ENCODE peak calls at places on chromosomes 3 and 15, in six cellular contexts. One of them, this sample, is unnamed.

GRCh38 chr3:156233875-156234274 is 113.5 kb downstream of the KCNAB1 start:
- DNase-seq in HepG2: no peak
- DNase-seq in K562: no peak
- DNase-seq in SK-N-SH: no peak
- DNase-seq in GM12878: no peak
- DNase-seq in HCT116: no peak
- DNase-seq in this sample: no peak

GRCh38 chr3:107660316-107660976 is 137.7 kb downstream of the BBX start:
- DNase-seq in HCT116: peak; percentile 19
- DNase-seq in SK-N-SH: peak; percentile 12
- DNase-seq in GM12878: no peak
- DNase-seq in K562: no peak
- DNase-seq in HepG2: peak; percentile 39
- DNase-seq in this sample: peak; percentile 56

GRCh38 chr15:67753901-67754300 is 71.4 kb upstream of the SKOR1 start:
- DNase-seq in GM12878: no peak
- DNase-seq in K562: no peak
- DNase-seq in SK-N-SH: no peak
- DNase-seq in HCT116: no peak
- DNase-seq in HepG2: no peak
- DNase-seq in this sample: no peak

GRCh38 chr15:41795996-41796395 is 21.7 kb downstream of the MAPKBP1 start:
- DNase-seq in SK-N-SH: no peak
- DNase-seq in HCT116: no peak
- DNase-seq in GM12878: no peak
- DNase-seq in K562: no peak
- DNase-seq in HepG2: no peak
- DNase-seq in this sample: no peak

GRCh38 chr3:75951941-75952340 is 166.6 kb upstream of the ZNF717 start:
- DNase-seq in GM12878: no peak
- DNase-seq in K562: no peak
- DNase-seq in SK-N-SH: no peak
- DNase-seq in HCT116: no peak
- DNase-seq in HepG2: no peak
- DNase-seq in this sample: no peak

GRCh38 chr3:56758539-56758981 is 43.2 kb downstream of the ARHGEF3 start:
- DNase-seq in GM12878: peak; percentile 87
- DNase-seq in HCT116: peak; percentile 66
- DNase-seq in K562: no peak
- DNase-seq in HepG2: peak; percentile 86
- DNase-seq in SK-N-SH: peak; percentile 30
- DNase-seq in this sample: peak; percentile 87

GRCh38 chr3:196207833-196208607 is 3.2 kb downstream of the ZDHHC19 start:
- DNase-seq in HepG2: no peak
- DNase-seq in HCT116: no peak
- DNase-seq in GM12878: no peak
- DNase-seq in K562: peak; percentile 99
- DNase-seq in SK-N-SH: peak; percentile 99
- DNase-seq in this sample: no peak

GRCh38 chr3:58495101-58495500 is 3.2 kb downstream of the KCTD6 start:
- DNase-seq in K562: no peak
- DNase-seq in SK-N-SH: no peak
- DNase-seq in HepG2: no peak
- DNase-seq in GM12878: no peak
- DNase-seq in HCT116: no peak
- DNase-seq in this sample: no peak

GRCh38 chr3:48415251-48415953 is 14.5 kb downstream of the PLXNB1 start:
- DNase-seq in K562: no peak
- DNase-seq in SK-N-SH: peak; percentile 31
- DNase-seq in HepG2: no peak
- DNase-seq in GM12878: no peak
- DNase-seq in HCT116: no peak
- DNase-seq in this sample: no peak

GRCh38 chr15:100973351-100974034 is 54.3 kb downstream of the LRRK1 start:
- DNase-seq in SK-N-SH: peak; percentile 87
- DNase-seq in GM12878: no peak
- DNase-seq in HepG2: no peak
- DNase-seq in K562: no peak
- DNase-seq in HCT116: no peak
- DNase-seq in this sample: peak; percentile 15

GRCh38 chr3:127226946-127227842 is 34.3 kb downstream of the PRR23E start:
- DNase-seq in K562: peak; percentile 14
- DNase-seq in GM12878: no peak
- DNase-seq in HepG2: peak; percentile 7
- DNase-seq in SK-N-SH: no peak
- DNase-seq in HCT116: peak; percentile 34
- DNase-seq in this sample: no peak

GRCh38 chr3:136078421-136079364 is 113.2 kb downstream of the PPP2R3A start:
- DNase-seq in GM12878: no peak
- DNase-seq in HCT116: no peak
- DNase-seq in HepG2: peak; percentile 4
- DNase-seq in K562: peak; percentile 8
- DNase-seq in SK-N-SH: peak; percentile 15
- DNase-seq in this sample: peak; percentile 62

GRCh38 chr3:188187055-188187454 is 33.1 kb downstream of the LPP start:
- DNase-seq in SK-N-SH: no peak
- DNase-seq in HCT116: no peak
- DNase-seq in K562: no peak
- DNase-seq in HepG2: no peak
- DNase-seq in GM12878: no peak
- DNase-seq in this sample: peak; percentile 33

GRCh38 chr3:51706788-51707731 is at the start of gene GRM2:
- DNase-seq in HepG2: peak; percentile 73
- DNase-seq in HCT116: no peak
- DNase-seq in SK-N-SH: peak; percentile 97
- DNase-seq in GM12878: no peak
- DNase-seq in K562: peak; percentile 77
- DNase-seq in this sample: peak; percentile 66

GRCh38 chr3:43185656-43186375 is 79.9 kb upstream of the POMGNT2 start:
- DNase-seq in HepG2: no peak
- DNase-seq in K562: no peak
- DNase-seq in GM12878: no peak
- DNase-seq in SK-N-SH: no peak
- DNase-seq in HCT116: no peak
- DNase-seq in this sample: peak; percentile 89

GRCh38 chr3:43620953-43621405 is 832 bp downstream of the ANO10 start:
- DNase-seq in K562: no peak
- DNase-seq in GM12878: no peak
- DNase-seq in HCT116: no peak
- DNase-seq in HepG2: no peak
- DNase-seq in SK-N-SH: no peak
- DNase-seq in this sample: peak; percentile 38

GRCh38 chr3:158488670-158489069 is 82.3 kb upstream of the MLF1 start:
- DNase-seq in SK-N-SH: peak; percentile 40
- DNase-seq in HCT116: no peak
- DNase-seq in GM12878: no peak
- DNase-seq in K562: no peak
- DNase-seq in HepG2: no peak
- DNase-seq in this sample: peak; percentile 27

GRCh38 chr3:143525408-143525807 is 322.9 kb downstream of the SLC9A9 start:
- DNase-seq in HCT116: no peak
- DNase-seq in SK-N-SH: no peak
- DNase-seq in GM12878: no peak
- DNase-seq in HepG2: no peak
- DNase-seq in K562: no peak
- DNase-seq in this sample: no peak

GRCh38 chr15:100707229-100707628 is 104.8 kb downstream of the ASB7 start:
- DNase-seq in GM12878: no peak
- DNase-seq in K562: no peak
- DNase-seq in HepG2: no peak
- DNase-seq in HCT116: no peak
- DNase-seq in SK-N-SH: no peak
- DNase-seq in this sample: no peak

GRCh38 chr15:76866716-76867321 is 38.3 kb downstream of the SCAPER start:
- DNase-seq in HepG2: peak; percentile 34
- DNase-seq in HCT116: peak; percentile 16
- DNase-seq in GM12878: no peak
- DNase-seq in SK-N-SH: peak; percentile 29
- DNase-seq in K562: peak; percentile 10
- DNase-seq in this sample: peak; percentile 64

GRCh38 chr3:76122007-76122406 is 336.7 kb upstream of the ZNF717 start:
- DNase-seq in GM12878: no peak
- DNase-seq in K562: no peak
- DNase-seq in SK-N-SH: no peak
- DNase-seq in HepG2: no peak
- DNase-seq in HCT116: no peak
- DNase-seq in this sample: no peak

GRCh38 chr3:125062904-125063618 is 7.3 kb upstream of the HEG1 start:
- DNase-seq in HCT116: no peak
- DNase-seq in GM12878: no peak
- DNase-seq in HepG2: peak; percentile 99
- DNase-seq in SK-N-SH: no peak
- DNase-seq in K562: no peak
- DNase-seq in this sample: peak; percentile 71

GRCh38 chr3:51977449-51978142 is 2.7 kb downstream of the ABHD14A start:
- DNase-seq in HCT116: no peak
- DNase-seq in HepG2: no peak
- DNase-seq in K562: no peak
- DNase-seq in GM12878: no peak
- DNase-seq in SK-N-SH: no peak
- DNase-seq in this sample: no peak

GRCh38 chr3:175374705-175375104 is 515.6 kb downstream of the NAALADL2 start:
- DNase-seq in HCT116: no peak
- DNase-seq in SK-N-SH: no peak
- DNase-seq in HepG2: no peak
- DNase-seq in GM12878: no peak
- DNase-seq in K562: no peak
- DNase-seq in this sample: no peak

GRCh38 chr3:128649264-128649663 is 1.4 kb downstream of the RPN1 start:
- DNase-seq in HepG2: no peak
- DNase-seq in SK-N-SH: no peak
- DNase-seq in K562: no peak
- DNase-seq in HCT116: no peak
- DNase-seq in GM12878: no peak
- DNase-seq in this sample: peak; percentile 31

GRCh38 chr3:183518446-183519185 is 36.9 kb downstream of the KLHL6 start:
- DNase-seq in K562: no peak
- DNase-seq in HepG2: no peak
- DNase-seq in GM12878: no peak
- DNase-seq in SK-N-SH: no peak
- DNase-seq in HCT116: no peak
- DNase-seq in this sample: no peak

DNA sequence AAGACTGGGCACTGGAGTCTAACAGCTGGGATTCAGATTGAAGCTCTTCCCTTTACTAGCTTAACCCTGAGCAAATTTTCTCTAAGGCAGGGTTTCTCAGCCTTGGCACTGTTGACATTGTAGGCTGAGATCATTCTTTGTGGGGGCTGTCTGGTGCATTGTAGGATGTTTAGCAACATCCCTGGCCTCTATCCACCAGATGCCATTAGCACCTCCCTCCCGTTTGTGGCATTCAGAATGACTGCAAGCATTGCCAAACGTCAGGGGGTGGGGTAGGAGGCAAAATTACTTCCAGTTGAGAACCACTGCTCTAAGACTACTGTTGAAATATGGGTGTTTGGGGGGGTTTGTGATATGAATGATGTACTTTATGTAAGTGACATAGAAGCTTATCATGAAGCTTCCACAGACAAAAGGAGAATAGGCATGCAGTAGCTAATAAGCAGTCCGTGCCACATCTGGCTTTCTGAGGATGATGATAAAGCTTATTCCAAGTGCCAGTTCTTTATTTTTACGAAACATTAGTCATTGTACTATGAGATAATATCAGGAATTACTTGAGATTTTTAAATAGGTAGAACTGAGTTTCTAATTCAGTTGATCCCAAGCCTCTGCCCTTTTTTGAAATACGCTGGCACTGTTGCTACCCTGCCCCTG is 39.3 kb downstream of the NKIRAS1 start:
- DNase-seq in HepG2: peak; percentile 25
- DNase-seq in HCT116: no peak
- DNase-seq in K562: no peak
- DNase-seq in GM12878: no peak
- DNase-seq in SK-N-SH: no peak
- DNase-seq in this sample: peak; percentile 21
- H3K27ac ChIP-seq in HepG2: no peak overlapping the region
- H3K27ac ChIP-seq in HCT116: no peak overlapping the region
- H3K27ac ChIP-seq in K562: no peak overlapping the region
- H3K27ac ChIP-seq in GM12878: no peak overlapping the region
- H3K27ac ChIP-seq in SK-N-SH: no peak overlapping the region
- H3K27ac ChIP-seq in this sample: no peak overlapping the region

GRCh38 chr15:36126194-36126593 is 453.2 kb upstream of the CDIN1 start:
- DNase-seq in HepG2: no peak
- DNase-seq in HCT116: no peak
- DNase-seq in GM12878: no peak
- DNase-seq in K562: no peak
- DNase-seq in SK-N-SH: no peak
- DNase-seq in this sample: no peak
- TF ChIP-seq MAX in HepG2: no peak
- TF ChIP-seq MAX in HCT116: no peak
- TF ChIP-seq MAX in GM12878: no peak
- TF ChIP-seq MAX in K562: no peak
- TF ChIP-seq MAX in SK-N-SH: no peak
- TF ChIP-seq MAX in this sample: no peak

DNA sequence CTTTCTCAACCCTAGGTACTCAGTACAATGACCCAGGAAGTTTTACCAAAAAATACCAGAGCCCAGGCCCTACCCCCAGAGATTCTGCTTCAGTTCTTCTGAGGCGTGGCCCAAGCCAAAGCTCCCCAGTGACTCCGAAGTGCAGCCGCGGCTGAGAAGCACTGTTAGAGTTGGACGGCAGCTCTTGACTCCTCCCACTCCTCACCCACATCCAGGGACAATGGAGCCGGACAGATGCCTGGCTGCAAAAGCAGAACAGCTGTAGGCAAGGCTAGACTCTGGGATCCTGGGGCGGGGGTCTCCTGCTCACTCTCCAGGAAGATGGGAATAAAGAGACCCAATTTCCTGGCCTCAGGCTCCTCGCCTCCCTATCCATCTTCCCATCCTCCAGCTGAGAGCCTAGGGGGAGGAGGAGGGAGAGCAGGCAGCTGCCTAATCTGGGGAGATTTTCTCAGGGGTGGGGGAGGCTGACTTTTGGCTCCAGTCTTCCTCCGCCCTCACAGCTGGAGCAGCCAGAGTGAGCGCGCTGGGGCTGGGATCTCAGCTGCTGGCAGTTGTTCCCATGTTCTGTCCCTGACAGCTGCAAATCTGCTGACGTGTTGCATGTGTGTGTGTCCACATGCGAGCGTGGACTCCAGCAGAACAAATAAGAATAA is 223.8 kb downstream of the OPA1 start:
- DNase-seq in SK-N-SH: peak; percentile 67
- DNase-seq in HCT116: no peak
- DNase-seq in HepG2: no peak
- DNase-seq in GM12878: no peak
- DNase-seq in K562: peak; percentile 75
- DNase-seq in this sample: no peak
- TF ChIP-seq POLR2AphosphoS5 in SK-N-SH: no peak
- TF ChIP-seq POLR2AphosphoS5 in HCT116: no peak
- TF ChIP-seq POLR2AphosphoS5 in HepG2: no peak
- TF ChIP-seq POLR2AphosphoS5 in GM12878: no peak
- TF ChIP-seq POLR2AphosphoS5 in K562: no peak
- TF ChIP-seq POLR2AphosphoS5 in this sample: no peak

DNA sequence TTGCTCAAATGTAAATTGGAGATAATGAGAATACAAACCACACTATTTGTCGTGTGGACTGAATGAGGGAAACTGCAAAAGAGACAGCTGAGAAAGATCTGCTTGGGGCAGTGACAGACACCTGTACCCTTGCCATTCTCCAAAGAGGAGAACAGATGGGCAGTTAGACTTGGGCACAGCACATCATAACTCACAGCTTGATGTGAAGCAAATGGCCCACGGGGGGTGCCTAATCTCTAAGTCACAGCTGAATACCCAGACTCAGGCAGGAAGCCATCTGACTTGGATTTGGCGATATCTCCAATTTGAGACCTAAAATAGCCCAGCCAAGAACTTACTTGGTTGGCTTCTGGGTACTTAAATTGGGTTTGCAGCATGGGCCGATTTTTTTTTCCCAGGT is 10.0 kb upstream of the SLC6A11 start:
- DNase-seq in GM12878: no peak
- DNase-seq in HepG2: no peak
- DNase-seq in K562: no peak
- DNase-seq in SK-N-SH: no peak
- DNase-seq in HCT116: no peak
- DNase-seq in this sample: no peak
- H3K27ac ChIP-seq in GM12878: no peak overlapping the region
- H3K27ac ChIP-seq in HepG2: no peak overlapping the region
- H3K27ac ChIP-seq in K562: no peak overlapping the region
- H3K27ac ChIP-seq in SK-N-SH: no peak overlapping the region
- H3K27ac ChIP-seq in HCT116: no peak overlapping the region
- H3K27ac ChIP-seq in this sample: no peak overlapping the region

This sample was measured in endothelial cell of umbilical vein.